ENCODE peak calls at places on chromosomes 13 and 19, in eight cellular contexts. S, O, E, L, Z, D, A and X are unnamed samples.

GRCh38 chr13:99981115-99982020 is at the start of gene ZIC2:
- DNase-seq in S (no peak), O (no peak), E (no peak), L (peak), Z (no peak), D (no peak), A (no peak), X (peak)

GRCh38 chr13:26486550-26486949 is 70.9 kb upstream of the WASF3 start:
- DNase-seq in S (no peak), O (no peak), E (no peak), L (no peak), Z (no peak), D (no peak), A (no peak), X (no peak)

GRCh38 chr13:20425819-20426219 is 99.8 kb downstream of the CRYL1 start:
- DNase-seq in S (no peak), O (no peak), E (no peak), L (peak), Z (no peak), D (no peak), A (no peak), X (no peak)

GRCh38 chr19:36488816-36489138 is 584 bp downstream of the ZNF566 start:
- DNase-seq in S (no peak), O (peak), E (no peak), L (no peak), Z (no peak), D (no peak), A (peak), X (peak)

GRCh38 chr13:23793711-23794110 is 95.5 kb downstream of the MIPEP start:
- DNase-seq in S (no peak), O (no peak), E (no peak), L (no peak), Z (no peak), D (no peak), A (no peak), X (no peak)

GRCh38 chr13:80012281-80012680 is 328.6 kb downstream of the SPRY2 start:
- DNase-seq in S (no peak), O (no peak), E (no peak), L (peak), Z (no peak), D (no peak), A (no peak), X (no peak)

GRCh38 chr13:95524270-95524901 is 28.1 kb upstream of the CLDN10 start:
- DNase-seq in S (no peak), O (no peak), E (no peak), L (no peak), Z (no peak), D (peak), A (no peak), X (no peak)

GRCh38 chr13:43838909-43839308 is 40.6 kb downstream of the CCDC122 start:
- DNase-seq in S (no peak), O (no peak), E (no peak), L (peak), Z (peak), D (no peak), A (no peak), X (no peak)